ENCODE peak calls at places on chromosomes 16 and 17, in ten cellular contexts. W is iPS-NIHi11; U is stimulated activated CD8-positive, alpha-beta memory T cell treated with anti-CD3 and anti-CD28 coated beads, Interleukin-7, amount 100 ng/mL, for 48 hours; H is SHP77; O is HuH-7; F is NCI-H2029; B is CD8-positive, alpha-beta T cell; S is fibroblast of lung; N is HTR-8/SVneo; T is aorta. I is an unnamed sample.

GRCh38 chr16:21253470-21253869 is 20.0 kb downstream of the ANKS4B start:
- DNase-seq in W (no peak), U (no peak), H (no peak), O (no peak), F (no peak), B (no peak), S (no peak), N (no peak), T (no peak), I (no peak)

GRCh38 chr17:78558181-78558850 is 18.9 kb downstream of the DNAH17 start:
- DNase-seq in W (no peak), U (no peak), H (no peak), O (peak; percentile 42), F (no peak), B (no peak), S (peak; percentile 4), N (no peak), T (no peak), I (peak; percentile 61)

GRCh38 chr16:87196229-87196628 is 121.0 kb downstream of the C16orf95 start:
- DNase-seq in W (no peak), U (no peak), H (no peak), O (no peak), F (no peak), B (no peak), S (no peak), N (no peak), T (no peak), I (no peak)

GRCh38 chr16:9755076-9755475 is 427.2 kb downstream of the GRIN2A start:
- DNase-seq in W (no peak), U (no peak), H (no peak), O (no peak), F (no peak), B (no peak), S (no peak), N (no peak), T (no peak), I (no peak)

GRCh38 chr16:19410435-19411153 is 7.1 kb upstream of the TMC5 start:
- DNase-seq in W (peak; percentile 78), U (no peak), H (no peak), O (peak; percentile 33), F (peak; percentile 62), B (no peak), S (no peak), N (no peak), T (peak; percentile 50), I (no peak)

GRCh38 chr17:40491486-40491885 is 9.9 kb downstream of the TNS4 start:
- DNase-seq in W (peak; percentile 43), U (no peak), H (no peak), O (no peak), F (no peak), B (no peak), S (no peak), N (no peak), T (no peak), I (no peak)

GRCh38 chr16:86987746-86988670 is 329.2 kb downstream of the C16orf95 start:
- DNase-seq in W (no peak), U (no peak), H (no peak), O (no peak), F (no peak), B (no peak), S (no peak), N (no peak), T (no peak), I (no peak)

GRCh38 chr16:55021595-55022475 is 91.2 kb downstream of the IRX5 start:
- DNase-seq in W (no peak), U (no peak), H (peak; percentile 26), O (peak; percentile 50), F (no peak), B (no peak), S (no peak), N (no peak), T (no peak), I (no peak)

GRCh38 chr16:47987136-47987535 is 168.7 kb downstream of the ABCC12 start:
- DNase-seq in W (no peak), U (no peak), H (no peak), O (no peak), F (no peak), B (no peak), S (no peak), N (no peak), T (no peak), I (no peak)

GRCh38 chr17:68089881-68090280 is 54.3 kb downstream of the KPNA2 start:
- DNase-seq in W (peak; percentile 23), U (no peak), H (peak; percentile 46), O (no peak), F (peak; percentile 31), B (no peak), S (no peak), N (no peak), T (peak; percentile 64), I (peak; percentile 27)

GRCh38 chr16:19252904-19253303 is 32.6 kb upstream of the CLEC19A start:
- DNase-seq in W (no peak), U (no peak), H (no peak), O (no peak), F (no peak), B (no peak), S (no peak), N (no peak), T (no peak), I (no peak)

GRCh38 chr17:49690256-49690655 is 12.4 kb upstream of the SPOP start:
- DNase-seq in W (no peak), U (no peak), H (no peak), O (no peak), F (no peak), B (no peak), S (no peak), N (no peak), T (no peak), I (no peak)

GRCh38 chr17:75194879-75195278 is 10.6 kb upstream of the NUP85 start:
- DNase-seq in W (no peak), U (no peak), H (no peak), O (no peak), F (no peak), B (no peak), S (no peak), N (no peak), T (no peak), I (peak; percentile 17)

GRCh38 chr17:27783440-27783839 is 16.9 kb downstream of the NOS2 start:
- DNase-seq in W (no peak), U (no peak), H (no peak), O (no peak), F (no peak), B (no peak), S (no peak), N (no peak), T (no peak), I (no peak)

GRCh38 chr17:15782809-15783208 is 50.7 kb downstream of the TBC1D26 start:
- DNase-seq in W (peak; percentile 9), U (no peak), H (no peak), O (no peak), F (no peak), B (no peak), S (peak; percentile 55), N (no peak), T (peak; percentile 78), I (no peak)

GRCh38 chr16:70577256-70577698 is 53.7 kb downstream of the SF3B3 start:
- DNase-seq in W (no peak), U (no peak), H (no peak), O (no peak), F (no peak), B (no peak), S (peak; percentile 67), N (peak; percentile 72), T (peak; percentile 90), I (peak; percentile 55)

GRCh38 chr17:19800571-19800970 is 52.5 kb upstream of the ALDH3A1 start:
- DNase-seq in W (no peak), U (no peak), H (no peak), O (no peak), F (no peak), B (no peak), S (no peak), N (no peak), T (no peak), I (no peak)